ENCODE peak calls at places on chromosomes 4 and X, in eight cellular contexts. H is LNCaP clone FGC; U is effector memory CD4-positive, alpha-beta T cell; S is fibroblast of pulmonary artery; T is naive thymus-derived CD4-positive, alpha-beta T cell; F is adipocyte; P is left ventricle myocardium inferior; Y is GM06990. E is an unnamed sample.

GRCh38 chrX:118228041-118228440 is 111.4 kb upstream of the KLHL13 start:
- DNase-seq in H (no peak), U (no peak), S (peak), T (no peak), F (peak), P (no peak), Y (no peak), E (no peak)

GRCh38 chrX:47030339-47030738 is 47.9 kb upstream of the RGN start:
- DNase-seq in H (peak), U (no peak), S (peak), T (no peak), F (peak), P (no peak), Y (peak), E (no peak)

GRCh38 chr4:145097331-145097820 is 620 bp downstream of the ANAPC10 start:
- DNase-seq in H (no peak), U (no peak), S (no peak), T (no peak), F (no peak), P (no peak), Y (no peak), E (no peak)

GRCh38 chrX:3788494-3789233 is 75.2 kb upstream of the PRKX start:
- DNase-seq in H (no peak), U (no peak), S (no peak), T (no peak), F (no peak), P (no peak), Y (no peak), E (no peak)

GRCh38 chr4:288891-289290 is 16.4 kb downstream of the ZNF732 start:
- DNase-seq in H (no peak), U (no peak), S (peak), T (no peak), F (no peak), P (no peak), Y (no peak), E (no peak)

GRCh38 chr4:74284074-74284473 is 24.2 kb upstream of the EPGN start:
- DNase-seq in H (no peak), U (no peak), S (peak), T (no peak), F (peak), P (no peak), Y (no peak), E (peak)

GRCh38 chrX:11423362-11423818 is 130.2 kb downstream of the AMELX start:
- DNase-seq in H (peak), U (no peak), S (peak), T (no peak), F (no peak), P (no peak), Y (no peak), E (no peak)

GRCh38 chr4:91488946-91489345 is 814.8 kb upstream of the GRID2 start:
- DNase-seq in H (no peak), U (no peak), S (peak), T (no peak), F (no peak), P (no peak), Y (no peak), E (no peak)

GRCh38 chr4:145736241-145736831 is 56.4 kb downstream of the C4orf51 start:
- DNase-seq in H (peak), U (no peak), S (peak), T (no peak), F (no peak), P (peak), Y (no peak), E (no peak)

GRCh38 chrX:71214152-71214551 is 8.9 kb upstream of the GJB1 start:
- DNase-seq in H (no peak), U (no peak), S (no peak), T (no peak), F (no peak), P (no peak), Y (no peak), E (no peak)

GRCh38 chr4:11426003-11426402 is 2.7 kb downstream of the HS3ST1 start:
- DNase-seq in H (no peak), U (no peak), S (no peak), T (no peak), F (no peak), P (no peak), Y (no peak), E (no peak)

GRCh38 chrX:151920101-151920500 is 7.4 kb downstream of the MAGEA4 start:
- DNase-seq in H (no peak), U (no peak), S (no peak), T (no peak), F (no peak), P (no peak), Y (no peak), E (no peak)

GRCh38 chr4:7938513-7939376 is 916 bp downstream of the AFAP1 start:
- DNase-seq in H (no peak), U (no peak), S (peak), T (no peak), F (peak), P (peak), Y (no peak), E (no peak)

GRCh38 chr4:55547461-55547770 is 707 bp upstream of the CLOCK start:
- DNase-seq in H (no peak), U (no peak), S (no peak), T (no peak), F (no peak), P (peak), Y (no peak), E (no peak)

GRCh38 chrX:12080265-12080664 is 58.0 kb upstream of the FRMPD4 start:
- DNase-seq in H (no peak), U (no peak), S (peak), T (no peak), F (peak), P (no peak), Y (no peak), E (no peak)

GRCh38 chrX:3175659-3176438 is 134.6 kb downstream of the ARSF start:
- DNase-seq in H (no peak), U (no peak), S (peak), T (no peak), F (peak), P (no peak), Y (no peak), E (peak)

GRCh38 chrX:56766554-56767412 is 37.7 kb downstream of the NBDY start:
- DNase-seq in H (no peak), U (no peak), S (peak), T (no peak), F (peak), P (no peak), Y (peak), E (no peak)

GRCh38 chrX:154529206-154529612 is 13.2 kb upstream of the FAM3A start:
- DNase-seq in H (no peak), U (no peak), S (peak), T (no peak), F (no peak), P (no peak), Y (no peak), E (no peak)

GRCh38 chr4:153142700-153143438 is 61.4 kb upstream of the TRIM2 start:
- DNase-seq in H (peak), U (peak), S (peak), T (no peak), F (peak), P (peak), Y (no peak), E (no peak)

GRCh38 chr4:57633212-57633859 is 523.2 kb upstream of the IGFBP7 start:
- DNase-seq in H (peak), U (no peak), S (no peak), T (no peak), F (no peak), P (no peak), Y (no peak), E (no peak)
- H3K4me3 ChIP-seq in H (no peak), U (no peak), S (no peak), T (no peak), F (no peak), P (no peak), Y (no peak), E (no peak)

GRCh38 chr4:26004290-26004689 is 90.3 kb downstream of the SMIM20 start:
- DNase-seq in H (no peak), U (no peak), S (no peak), T (no peak), F (no peak), P (no peak), Y (no peak), E (no peak)

GRCh38 chr4:26001413-26001812 is 87.4 kb downstream of the SMIM20 start:
- DNase-seq in H (no peak), U (no peak), S (no peak), T (no peak), F (no peak), P (no peak), Y (no peak), E (no peak)

GRCh38 chr4:26000274-26000950 is 86.4 kb downstream of the SMIM20 start:
- DNase-seq in H (no peak), U (no peak), S (no peak), T (no peak), F (no peak), P (no peak), Y (no peak), E (no peak)

GRCh38 chr4:26001816-26002215 is 87.8 kb downstream of the SMIM20 start:
- DNase-seq in H (no peak), U (no peak), S (no peak), T (no peak), F (no peak), P (no peak), Y (no peak), E (no peak)

DNA sequence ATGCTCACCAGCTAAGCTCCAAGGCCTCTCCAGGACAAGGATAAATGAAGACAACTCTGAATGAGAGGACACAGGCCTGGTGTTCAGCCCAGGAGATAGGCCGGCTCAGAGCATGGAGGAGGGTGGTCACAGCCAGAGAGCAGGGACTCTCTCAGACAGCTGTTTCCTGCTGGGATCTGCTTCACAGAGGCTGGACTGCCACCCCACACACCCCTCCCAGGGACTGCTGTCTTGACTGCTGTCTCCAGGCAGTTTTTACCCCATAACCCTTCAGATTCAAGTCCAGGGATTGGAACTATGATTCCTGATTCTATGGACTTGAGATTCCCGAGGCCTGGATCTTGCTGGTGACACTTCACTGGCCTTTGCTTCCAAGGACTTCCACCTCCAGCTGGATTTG is 89.1 kb downstream of the SMIM20 start:
- DNase-seq in H (no peak), U (no peak), S (no peak), T (no peak), F (no peak), P (no peak), Y (no peak), E (no peak)
- H3K4me3 ChIP-seq in H (no peak), U (no peak), S (no peak), T (no peak), F (no peak), P (no peak), Y (no peak), E (no peak)

GRCh38 chrX:106510713-106511411 is 100.9 kb upstream of the RADX start:
- DNase-seq in H (no peak), U (no peak), S (no peak), T (no peak), F (no peak), P (no peak), Y (no peak), E (no peak)
- H3K4me3 ChIP-seq in H (no peak), U (no peak), S (no peak), T (no peak), F (no peak), P (no peak), Y (no peak), E (no peak)

DNA sequence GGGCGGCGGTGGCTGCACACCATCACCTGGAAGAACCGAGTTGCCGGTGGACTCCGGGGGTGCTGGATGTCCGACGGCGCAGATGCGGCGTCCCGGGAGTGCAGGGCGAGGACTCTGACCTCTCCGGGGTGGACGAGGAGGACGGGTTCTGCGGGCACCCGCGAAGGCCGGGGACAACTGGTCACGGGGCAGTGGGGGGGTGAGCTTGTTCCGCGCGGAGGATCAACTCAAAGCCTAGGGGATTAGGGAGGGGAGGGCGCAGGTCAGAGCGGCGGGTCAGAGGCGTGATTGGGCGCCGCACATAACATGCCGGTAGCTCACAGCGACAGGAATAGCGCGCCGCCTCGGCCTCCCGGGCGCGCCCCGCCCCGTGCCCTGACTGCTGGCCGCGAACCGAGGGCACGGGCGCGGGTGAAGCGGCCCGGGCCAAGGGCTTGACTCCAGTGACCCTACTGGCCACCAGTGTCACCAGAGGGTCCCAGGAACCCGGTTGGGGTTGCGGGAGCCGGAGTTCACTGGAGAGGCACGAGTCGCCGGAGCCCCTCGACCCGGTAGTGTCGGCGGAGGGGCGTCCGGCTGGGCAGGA is at the start of gene KLHL34:
- DNase-seq in H (no peak), U (no peak), S (no peak), T (no peak), F (no peak), P (peak), Y (peak), E (no peak)
- H3K4me3 ChIP-seq in H (no peak), U (peak), S (no peak), T (peak), F (peak), P (peak), Y (no peak), E (peak)